ENCODE peak calls at places on chromosomes 2 and 18, in eight cellular contexts. Z, J, U, E, W, H, I and M are unnamed samples.

GRCh38 chr2:98551316-98551715 is 57.0 kb downstream of the COA5 start:
- DNase-seq in Z (no peak), J (no peak), U (peak), E (peak), W (no peak), H (peak), I (peak), M (no peak)

GRCh38 chr2:127174977-127175376 is 45.1 kb downstream of the CYP27C1 start:
- DNase-seq in Z (peak), J (peak), U (no peak), E (no peak), W (peak), H (no peak), I (no peak), M (peak)

GRCh38 chr18:63869374-63869773 is 18.1 kb upstream of the SERPINB2 start:
- DNase-seq in Z (peak), J (no peak), U (no peak), E (no peak), W (no peak), H (no peak), I (no peak), M (peak)

GRCh38 chr2:162773352-162773751 is 65.2 kb downstream of the KCNH7 start:
- DNase-seq in Z (no peak), J (no peak), U (no peak), E (no peak), W (no peak), H (no peak), I (no peak), M (no peak)

GRCh38 chr2:10278029-10278762 is 24.5 kb upstream of the HPCAL1 start:
- DNase-seq in Z (peak), J (no peak), U (no peak), E (peak), W (peak), H (no peak), I (peak), M (peak)

GRCh38 chr2:110116033-110116710 is 550 bp upstream of the MALL start:
- DNase-seq in Z (peak), J (no peak), U (no peak), E (no peak), W (peak), H (no peak), I (no peak), M (peak)

GRCh38 chr2:169010180-169010579 is 20.9 kb downstream of the ABCB11 start:
- DNase-seq in Z (no peak), J (no peak), U (no peak), E (no peak), W (no peak), H (no peak), I (no peak), M (no peak)

GRCh38 chr2:133431289-133431688 is 137.0 kb downstream of the NCKAP5 start:
- DNase-seq in Z (peak), J (no peak), U (no peak), E (no peak), W (no peak), H (no peak), I (no peak), M (no peak)

GRCh38 chr2:178829299-178829698 is 22.1 kb upstream of the TTN start:
- DNase-seq in Z (no peak), J (no peak), U (no peak), E (no peak), W (no peak), H (no peak), I (no peak), M (peak)

GRCh38 chr2:231604101-231604684 is 11.5 kb downstream of the TEX44 start:
- DNase-seq in Z (no peak), J (peak), U (no peak), E (no peak), W (peak), H (no peak), I (peak), M (no peak)

GRCh38 chr2:241809383-241810303 is 650 bp downstream of the NEU4 start:
- DNase-seq in Z (no peak), J (no peak), U (no peak), E (no peak), W (peak), H (no peak), I (no peak), M (no peak)

GRCh38 chr2:113240150-113240914 is 38.4 kb downstream of the PAX8 start:
- DNase-seq in Z (peak), J (peak), U (no peak), E (no peak), W (peak), H (no peak), I (no peak), M (peak)

GRCh38 chr18:42614619-42615293 is 500.7 kb downstream of the RIT2 start:
- DNase-seq in Z (no peak), J (peak), U (no peak), E (no peak), W (peak), H (no peak), I (no peak), M (peak)

GRCh38 chr2:96396095-96396494 is 60.5 kb downstream of the NCAPH start:
- DNase-seq in Z (no peak), J (no peak), U (no peak), E (no peak), W (peak), H (no peak), I (no peak), M (no peak)

GRCh38 chr2:34070196-34070595 is 471.1 kb upstream of the FAM98A start:
- DNase-seq in Z (no peak), J (no peak), U (no peak), E (no peak), W (no peak), H (no peak), I (no peak), M (no peak)

GRCh38 chr2:61795408-61795807 is 58.5 kb downstream of the FAM161A start:
- DNase-seq in Z (no peak), J (no peak), U (no peak), E (no peak), W (no peak), H (no peak), I (no peak), M (no peak)

GRCh38 chr2:9806656-9807055 is 36.6 kb upstream of the TAF1B start:
- DNase-seq in Z (no peak), J (no peak), U (no peak), E (no peak), W (no peak), H (no peak), I (no peak), M (no peak)

GRCh38 chr2:173651891-173652290 is 297.2 kb downstream of the CDCA7 start:
- DNase-seq in Z (no peak), J (no peak), U (no peak), E (no peak), W (no peak), H (no peak), I (no peak), M (no peak)